ENCODE peak calls at places on chromosomes 6 and 20, in five cellular contexts. One of them, this sample, is unnamed.

GRCh38 chr6:19444481-19444880 is 392.7 kb upstream of the ID4 start:
- DNase-seq in activated CD4-positive, alpha-beta T cell treated with anti-CD3 and anti-CD28 coated beads for 36 hours: no peak
- DNase-seq in activated naive CD4-positive, alpha-beta T cell treated with anti-CD3 and anti-CD28 coated beads, Interleukin-2, amount 10 ng/mL, durations not matched to agents 7 days and 5 days: no peak
- DNase-seq in HEK293T: no peak
- DNase-seq in NCI-H774: no peak
- DNase-seq in this sample: no peak

GRCh38 chr20:50369225-50370035 is 140.8 kb upstream of the PTPN1 start:
- DNase-seq in activated CD4-positive, alpha-beta T cell treated with anti-CD3 and anti-CD28 coated beads for 36 hours: no peak
- DNase-seq in activated naive CD4-positive, alpha-beta T cell treated with anti-CD3 and anti-CD28 coated beads, Interleukin-2, amount 10 ng/mL, durations not matched to agents 7 days and 5 days: no peak
- DNase-seq in HEK293T: no peak
- DNase-seq in NCI-H774: peak; percentile 73
- DNase-seq in this sample: no peak

GRCh38 chr6:40349566-40350192 is 237.5 kb downstream of the LRFN2 start:
- DNase-seq in activated CD4-positive, alpha-beta T cell treated with anti-CD3 and anti-CD28 coated beads for 36 hours: no peak
- DNase-seq in activated naive CD4-positive, alpha-beta T cell treated with anti-CD3 and anti-CD28 coated beads, Interleukin-2, amount 10 ng/mL, durations not matched to agents 7 days and 5 days: no peak
- DNase-seq in HEK293T: peak; percentile 3
- DNase-seq in NCI-H774: no peak
- DNase-seq in this sample: no peak

GRCh38 chr6:164290101-164290500 is 875.6 kb downstream of the QKI start:
- DNase-seq in activated CD4-positive, alpha-beta T cell treated with anti-CD3 and anti-CD28 coated beads for 36 hours: no peak
- DNase-seq in activated naive CD4-positive, alpha-beta T cell treated with anti-CD3 and anti-CD28 coated beads, Interleukin-2, amount 10 ng/mL, durations not matched to agents 7 days and 5 days: no peak
- DNase-seq in HEK293T: no peak
- DNase-seq in NCI-H774: no peak
- DNase-seq in this sample: no peak

GRCh38 chr6:22583927-22584326 is 14.6 kb downstream of the HDGFL1 start:
- DNase-seq in activated CD4-positive, alpha-beta T cell treated with anti-CD3 and anti-CD28 coated beads for 36 hours: no peak
- DNase-seq in activated naive CD4-positive, alpha-beta T cell treated with anti-CD3 and anti-CD28 coated beads, Interleukin-2, amount 10 ng/mL, durations not matched to agents 7 days and 5 days: no peak
- DNase-seq in HEK293T: no peak
- DNase-seq in NCI-H774: no peak
- DNase-seq in this sample: no peak

GRCh38 chr6:4421837-4422236 is 286.5 kb upstream of the ECI2 start:
- DNase-seq in activated CD4-positive, alpha-beta T cell treated with anti-CD3 and anti-CD28 coated beads for 36 hours: no peak
- DNase-seq in activated naive CD4-positive, alpha-beta T cell treated with anti-CD3 and anti-CD28 coated beads, Interleukin-2, amount 10 ng/mL, durations not matched to agents 7 days and 5 days: no peak
- DNase-seq in HEK293T: no peak
- DNase-seq in NCI-H774: no peak
- DNase-seq in this sample: no peak

GRCh38 chr20:3685341-3685740 is 3.5 kb upstream of the ADAM33 start:
- DNase-seq in activated CD4-positive, alpha-beta T cell treated with anti-CD3 and anti-CD28 coated beads for 36 hours: no peak
- DNase-seq in activated naive CD4-positive, alpha-beta T cell treated with anti-CD3 and anti-CD28 coated beads, Interleukin-2, amount 10 ng/mL, durations not matched to agents 7 days and 5 days: no peak
- DNase-seq in HEK293T: no peak
- DNase-seq in NCI-H774: no peak
- DNase-seq in this sample: no peak

GRCh38 chr20:8225658-8226057 is 93.6 kb downstream of the PLCB1 start:
- DNase-seq in activated CD4-positive, alpha-beta T cell treated with anti-CD3 and anti-CD28 coated beads for 36 hours: no peak
- DNase-seq in activated naive CD4-positive, alpha-beta T cell treated with anti-CD3 and anti-CD28 coated beads, Interleukin-2, amount 10 ng/mL, durations not matched to agents 7 days and 5 days: no peak
- DNase-seq in HEK293T: no peak
- DNase-seq in NCI-H774: no peak
- DNase-seq in this sample: no peak

GRCh38 chr6:144559865-144560603 is 274.9 kb downstream of the UTRN start:
- DNase-seq in activated CD4-positive, alpha-beta T cell treated with anti-CD3 and anti-CD28 coated beads for 36 hours: peak; percentile 63
- DNase-seq in activated naive CD4-positive, alpha-beta T cell treated with anti-CD3 and anti-CD28 coated beads, Interleukin-2, amount 10 ng/mL, durations not matched to agents 7 days and 5 days: peak; percentile 61
- DNase-seq in HEK293T: peak; percentile 14
- DNase-seq in NCI-H774: no peak
- DNase-seq in this sample: no peak

GRCh38 chr6:692356-692851 is 535 bp downstream of the EXOC2 start:
- DNase-seq in activated CD4-positive, alpha-beta T cell treated with anti-CD3 and anti-CD28 coated beads for 36 hours: peak; percentile 87
- DNase-seq in activated naive CD4-positive, alpha-beta T cell treated with anti-CD3 and anti-CD28 coated beads, Interleukin-2, amount 10 ng/mL, durations not matched to agents 7 days and 5 days: peak; percentile 90
- DNase-seq in HEK293T: peak; percentile 64
- DNase-seq in NCI-H774: no peak
- DNase-seq in this sample: peak; percentile 58

GRCh38 chr6:132213191-132213590 is 188.1 kb downstream of the MOXD1 start:
- DNase-seq in activated CD4-positive, alpha-beta T cell treated with anti-CD3 and anti-CD28 coated beads for 36 hours: no peak
- DNase-seq in activated naive CD4-positive, alpha-beta T cell treated with anti-CD3 and anti-CD28 coated beads, Interleukin-2, amount 10 ng/mL, durations not matched to agents 7 days and 5 days: no peak
- DNase-seq in HEK293T: no peak
- DNase-seq in NCI-H774: no peak
- DNase-seq in this sample: no peak

GRCh38 chr20:59697082-59697481 is 92.7 kb downstream of the PHACTR3 start:
- DNase-seq in activated CD4-positive, alpha-beta T cell treated with anti-CD3 and anti-CD28 coated beads for 36 hours: no peak
- DNase-seq in activated naive CD4-positive, alpha-beta T cell treated with anti-CD3 and anti-CD28 coated beads, Interleukin-2, amount 10 ng/mL, durations not matched to agents 7 days and 5 days: no peak
- DNase-seq in HEK293T: no peak
- DNase-seq in NCI-H774: no peak
- DNase-seq in this sample: no peak

GRCh38 chr20:40009542-40009941 is 679.5 kb downstream of the MAFB start:
- DNase-seq in activated CD4-positive, alpha-beta T cell treated with anti-CD3 and anti-CD28 coated beads for 36 hours: no peak
- DNase-seq in activated naive CD4-positive, alpha-beta T cell treated with anti-CD3 and anti-CD28 coated beads, Interleukin-2, amount 10 ng/mL, durations not matched to agents 7 days and 5 days: no peak
- DNase-seq in HEK293T: no peak
- DNase-seq in NCI-H774: no peak
- DNase-seq in this sample: no peak

GRCh38 chr6:20211941-20212391 is 303 bp downstream of the MBOAT1 start:
- DNase-seq in activated CD4-positive, alpha-beta T cell treated with anti-CD3 and anti-CD28 coated beads for 36 hours: no peak
- DNase-seq in activated naive CD4-positive, alpha-beta T cell treated with anti-CD3 and anti-CD28 coated beads, Interleukin-2, amount 10 ng/mL, durations not matched to agents 7 days and 5 days: peak; percentile 58
- DNase-seq in HEK293T: no peak
- DNase-seq in NCI-H774: peak; percentile 46
- DNase-seq in this sample: peak; percentile 41

GRCh38 chr20:34022154-34022842 is 28.6 kb downstream of the RALY start:
- DNase-seq in activated CD4-positive, alpha-beta T cell treated with anti-CD3 and anti-CD28 coated beads for 36 hours: no peak
- DNase-seq in activated naive CD4-positive, alpha-beta T cell treated with anti-CD3 and anti-CD28 coated beads, Interleukin-2, amount 10 ng/mL, durations not matched to agents 7 days and 5 days: no peak
- DNase-seq in HEK293T: peak; percentile 46
- DNase-seq in NCI-H774: no peak
- DNase-seq in this sample: no peak

GRCh38 chr6:108942556-108943492 is 94.6 kb downstream of the ARMC2 start:
- DNase-seq in activated CD4-positive, alpha-beta T cell treated with anti-CD3 and anti-CD28 coated beads for 36 hours: peak; percentile 70
- DNase-seq in activated naive CD4-positive, alpha-beta T cell treated with anti-CD3 and anti-CD28 coated beads, Interleukin-2, amount 10 ng/mL, durations not matched to agents 7 days and 5 days: peak; percentile 79
- DNase-seq in HEK293T: no peak
- DNase-seq in NCI-H774: no peak
- DNase-seq in this sample: peak; percentile 17

GRCh38 chr20:56689318-56689717 is 60.2 kb downstream of the TFAP2C start:
- DNase-seq in activated CD4-positive, alpha-beta T cell treated with anti-CD3 and anti-CD28 coated beads for 36 hours: no peak
- DNase-seq in activated naive CD4-positive, alpha-beta T cell treated with anti-CD3 and anti-CD28 coated beads, Interleukin-2, amount 10 ng/mL, durations not matched to agents 7 days and 5 days: no peak
- DNase-seq in HEK293T: no peak
- DNase-seq in NCI-H774: no peak
- DNase-seq in this sample: no peak

GRCh38 chr20:61762208-61762710 is 303.4 kb downstream of the TAF4 start:
- DNase-seq in activated CD4-positive, alpha-beta T cell treated with anti-CD3 and anti-CD28 coated beads for 36 hours: no peak
- DNase-seq in activated naive CD4-positive, alpha-beta T cell treated with anti-CD3 and anti-CD28 coated beads, Interleukin-2, amount 10 ng/mL, durations not matched to agents 7 days and 5 days: peak; percentile 4
- DNase-seq in HEK293T: no peak
- DNase-seq in NCI-H774: no peak
- DNase-seq in this sample: no peak

GRCh38 chr6:127592964-127593363 is 16.0 kb downstream of the C6orf58 start:
- DNase-seq in activated CD4-positive, alpha-beta T cell treated with anti-CD3 and anti-CD28 coated beads for 36 hours: no peak
- DNase-seq in activated naive CD4-positive, alpha-beta T cell treated with anti-CD3 and anti-CD28 coated beads, Interleukin-2, amount 10 ng/mL, durations not matched to agents 7 days and 5 days: no peak
- DNase-seq in HEK293T: peak; percentile 12
- DNase-seq in NCI-H774: peak; percentile 35
- DNase-seq in this sample: no peak

GRCh38 chr6:154491567-154492470 is 18.7 kb downstream of the CNKSR3 start:
- DNase-seq in activated CD4-positive, alpha-beta T cell treated with anti-CD3 and anti-CD28 coated beads for 36 hours: no peak
- DNase-seq in activated naive CD4-positive, alpha-beta T cell treated with anti-CD3 and anti-CD28 coated beads, Interleukin-2, amount 10 ng/mL, durations not matched to agents 7 days and 5 days: no peak
- DNase-seq in HEK293T: no peak
- DNase-seq in NCI-H774: no peak
- DNase-seq in this sample: no peak

GRCh38 chr6:3509326-3509725 is 52.5 kb upstream of the SLC22A23 start:
- DNase-seq in activated CD4-positive, alpha-beta T cell treated with anti-CD3 and anti-CD28 coated beads for 36 hours: no peak
- DNase-seq in activated naive CD4-positive, alpha-beta T cell treated with anti-CD3 and anti-CD28 coated beads, Interleukin-2, amount 10 ng/mL, durations not matched to agents 7 days and 5 days: no peak
- DNase-seq in HEK293T: no peak
- DNase-seq in NCI-H774: no peak
- DNase-seq in this sample: no peak

GRCh38 chr20:59819496-59820203 is 113.8 kb downstream of the SYCP2 start:
- DNase-seq in activated CD4-positive, alpha-beta T cell treated with anti-CD3 and anti-CD28 coated beads for 36 hours: no peak
- DNase-seq in activated naive CD4-positive, alpha-beta T cell treated with anti-CD3 and anti-CD28 coated beads, Interleukin-2, amount 10 ng/mL, durations not matched to agents 7 days and 5 days: no peak
- DNase-seq in HEK293T: no peak
- DNase-seq in NCI-H774: no peak
- DNase-seq in this sample: no peak

GRCh38 chr6:137471951-137472350 is 22.2 kb downstream of the OLIG3 start:
- DNase-seq in activated CD4-positive, alpha-beta T cell treated with anti-CD3 and anti-CD28 coated beads for 36 hours: no peak
- DNase-seq in activated naive CD4-positive, alpha-beta T cell treated with anti-CD3 and anti-CD28 coated beads, Interleukin-2, amount 10 ng/mL, durations not matched to agents 7 days and 5 days: no peak
- DNase-seq in HEK293T: no peak
- DNase-seq in NCI-H774: peak; percentile 54
- DNase-seq in this sample: no peak

GRCh38 chr20:59055302-59055701 is 12.7 kb upstream of the PRELID3B start:
- DNase-seq in activated CD4-positive, alpha-beta T cell treated with anti-CD3 and anti-CD28 coated beads for 36 hours: no peak
- DNase-seq in activated naive CD4-positive, alpha-beta T cell treated with anti-CD3 and anti-CD28 coated beads, Interleukin-2, amount 10 ng/mL, durations not matched to agents 7 days and 5 days: no peak
- DNase-seq in HEK293T: no peak
- DNase-seq in NCI-H774: no peak
- DNase-seq in this sample: no peak

GRCh38 chr6:51021171-51021570 is 202.5 kb downstream of the TFAP2B start:
- DNase-seq in activated CD4-positive, alpha-beta T cell treated with anti-CD3 and anti-CD28 coated beads for 36 hours: no peak
- DNase-seq in activated naive CD4-positive, alpha-beta T cell treated with anti-CD3 and anti-CD28 coated beads, Interleukin-2, amount 10 ng/mL, durations not matched to agents 7 days and 5 days: no peak
- DNase-seq in HEK293T: no peak
- DNase-seq in NCI-H774: no peak
- DNase-seq in this sample: no peak

GRCh38 chr6:18078875-18079274 is 43.6 kb downstream of the NHLRC1 start:
- DNase-seq in activated CD4-positive, alpha-beta T cell treated with anti-CD3 and anti-CD28 coated beads for 36 hours: no peak
- DNase-seq in activated naive CD4-positive, alpha-beta T cell treated with anti-CD3 and anti-CD28 coated beads, Interleukin-2, amount 10 ng/mL, durations not matched to agents 7 days and 5 days: no peak
- DNase-seq in HEK293T: no peak
- DNase-seq in NCI-H774: no peak
- DNase-seq in this sample: no peak

GRCh38 chr6:43089874-43090556 is 13.9 kb downstream of the PTK7 start:
- DNase-seq in activated CD4-positive, alpha-beta T cell treated with anti-CD3 and anti-CD28 coated beads for 36 hours: no peak
- DNase-seq in activated naive CD4-positive, alpha-beta T cell treated with anti-CD3 and anti-CD28 coated beads, Interleukin-2, amount 10 ng/mL, durations not matched to agents 7 days and 5 days: no peak
- DNase-seq in HEK293T: no peak
- DNase-seq in NCI-H774: no peak
- DNase-seq in this sample: no peak

GRCh38 chr6:34241351-34242215 is 4.9 kb downstream of the HMGA1 start:
- DNase-seq in activated CD4-positive, alpha-beta T cell treated with anti-CD3 and anti-CD28 coated beads for 36 hours: no peak
- DNase-seq in activated naive CD4-positive, alpha-beta T cell treated with anti-CD3 and anti-CD28 coated beads, Interleukin-2, amount 10 ng/mL, durations not matched to agents 7 days and 5 days: no peak
- DNase-seq in HEK293T: peak; percentile 0
- DNase-seq in NCI-H774: no peak
- DNase-seq in this sample: no peak

GRCh38 chr6:106820412-106820852 is 154.1 kb downstream of the CD24 start:
- DNase-seq in activated CD4-positive, alpha-beta T cell treated with anti-CD3 and anti-CD28 coated beads for 36 hours: no peak
- DNase-seq in activated naive CD4-positive, alpha-beta T cell treated with anti-CD3 and anti-CD28 coated beads, Interleukin-2, amount 10 ng/mL, durations not matched to agents 7 days and 5 days: no peak
- DNase-seq in HEK293T: no peak
- DNase-seq in NCI-H774: no peak
- DNase-seq in this sample: no peak

GRCh38 chr6:136067731-136068341 is 182.3 kb downstream of the MTFR2 start:
- DNase-seq in activated CD4-positive, alpha-beta T cell treated with anti-CD3 and anti-CD28 coated beads for 36 hours: no peak
- DNase-seq in activated naive CD4-positive, alpha-beta T cell treated with anti-CD3 and anti-CD28 coated beads, Interleukin-2, amount 10 ng/mL, durations not matched to agents 7 days and 5 days: no peak
- DNase-seq in HEK293T: no peak
- DNase-seq in NCI-H774: no peak
- DNase-seq in this sample: peak; percentile 9

GRCh38 chr20:20360464-20360863 is 7.4 kb upstream of the INSM1 start:
- DNase-seq in activated CD4-positive, alpha-beta T cell treated with anti-CD3 and anti-CD28 coated beads for 36 hours: peak; percentile 69
- DNase-seq in activated naive CD4-positive, alpha-beta T cell treated with anti-CD3 and anti-CD28 coated beads, Interleukin-2, amount 10 ng/mL, durations not matched to agents 7 days and 5 days: peak; percentile 46
- DNase-seq in HEK293T: peak; percentile 72
- DNase-seq in NCI-H774: peak; percentile 60
- DNase-seq in this sample: peak; percentile 62

GRCh38 chr6:6221829-6222535 is 98.5 kb downstream of the F13A1 start:
- DNase-seq in activated CD4-positive, alpha-beta T cell treated with anti-CD3 and anti-CD28 coated beads for 36 hours: peak; percentile 20
- DNase-seq in activated naive CD4-positive, alpha-beta T cell treated with anti-CD3 and anti-CD28 coated beads, Interleukin-2, amount 10 ng/mL, durations not matched to agents 7 days and 5 days: no peak
- DNase-seq in HEK293T: peak; percentile 37
- DNase-seq in NCI-H774: no peak
- DNase-seq in this sample: peak; percentile 70

GRCh38 chr6:36925809-36926208 is 28.7 kb upstream of the PI16 start:
- DNase-seq in activated CD4-positive, alpha-beta T cell treated with anti-CD3 and anti-CD28 coated beads for 36 hours: peak; percentile 33
- DNase-seq in activated naive CD4-positive, alpha-beta T cell treated with anti-CD3 and anti-CD28 coated beads, Interleukin-2, amount 10 ng/mL, durations not matched to agents 7 days and 5 days: no peak
- DNase-seq in HEK293T: no peak
- DNase-seq in NCI-H774: no peak
- DNase-seq in this sample: no peak